ENCODE peak calls at places on chromosomes 16 and 17, in eight cellular contexts. U, S, T, Y, Q, B, E and I are unnamed samples.

GRCh38 chr17:66507103-66507923 is 204.9 kb downstream of the PRKCA start:
- DNase-seq in U (no peak), S (no peak), T (no peak), Y (no peak), Q (peak), B (no peak), E (no peak), I (no peak)

GRCh38 chr17:46968896-46969295 is 10.2 kb downstream of the RPRML start:
- DNase-seq in U (no peak), S (no peak), T (no peak), Y (no peak), Q (no peak), B (no peak), E (no peak), I (no peak)

GRCh38 chr17:65896889-65897288 is 295.0 kb downstream of the CEP112 start:
- DNase-seq in U (no peak), S (no peak), T (no peak), Y (no peak), Q (no peak), B (no peak), E (no peak), I (no peak)

GRCh38 chr16:73071131-73071940 is 23.4 kb upstream of the ZFHX3 start:
- DNase-seq in U (no peak), S (no peak), T (no peak), Y (no peak), Q (peak), B (no peak), E (no peak), I (no peak)

GRCh38 chr17:39551879-39552278 is 55.8 kb downstream of the NEUROD2 start:
- DNase-seq in U (no peak), S (no peak), T (no peak), Y (no peak), Q (peak), B (no peak), E (no peak), I (no peak)

GRCh38 chr16:82892327-82892726 is 265.6 kb downstream of the CDH13 start:
- DNase-seq in U (no peak), S (no peak), T (no peak), Y (no peak), Q (no peak), B (no peak), E (no peak), I (no peak)

GRCh38 chr17:5000237-5000639 is 2.5 kb downstream of the KIF1C start:
- DNase-seq in U (no peak), S (no peak), T (no peak), Y (no peak), Q (peak), B (no peak), E (no peak), I (no peak)

GRCh38 chr17:30477758-30478115 is 529 bp downstream of the GOSR1 start:
- DNase-seq in U (no peak), S (no peak), T (peak), Y (no peak), Q (no peak), B (peak), E (no peak), I (peak)

GRCh38 chr17:8696951-8697745 is 47.5 kb downstream of the CCDC42 start:
- DNase-seq in U (no peak), S (no peak), T (no peak), Y (no peak), Q (peak), B (no peak), E (no peak), I (no peak)

GRCh38 chr17:44324092-44324570 is 492 bp downstream of the SLC25A39 start:
- DNase-seq in U (no peak), S (no peak), T (peak), Y (no peak), Q (no peak), B (no peak), E (no peak), I (no peak)

GRCh38 chr16:52035406-52035805 is 511.5 kb downstream of the TOX3 start:
- DNase-seq in U (no peak), S (no peak), T (no peak), Y (no peak), Q (peak), B (no peak), E (no peak), I (no peak)

GRCh38 chr17:65027305-65027704 is 29.2 kb downstream of the GNA13 start:
- DNase-seq in U (peak), S (peak), T (no peak), Y (no peak), Q (peak), B (peak), E (peak), I (peak)

GRCh38 chr17:41772218-41772585 is 14.3 kb downstream of the JUP start:
- DNase-seq in U (no peak), S (no peak), T (no peak), Y (no peak), Q (no peak), B (no peak), E (no peak), I (no peak)

GRCh38 chr17:37826497-37827115 is 81.7 kb upstream of the HNF1B start:
- DNase-seq in U (no peak), S (no peak), T (no peak), Y (no peak), Q (peak), B (no peak), E (peak), I (peak)

GRCh38 chr16:30585400-30586191 is at the start of gene ZNF785:
- DNase-seq in U (peak), S (peak), T (peak), Y (peak), Q (peak), B (peak), E (peak), I (peak)

GRCh38 chr17:74822329-74823175 is 37.1 kb downstream of the GRIN2C start:
- DNase-seq in U (no peak), S (no peak), T (no peak), Y (no peak), Q (no peak), B (no peak), E (no peak), I (no peak)

GRCh38 chr16:46895399-46896313 is 11.5 kb downstream of the GPT2 start:
- DNase-seq in U (no peak), S (no peak), T (no peak), Y (no peak), Q (no peak), B (no peak), E (no peak), I (no peak)

GRCh38 chr17:81824595-81824994 is 8.5 kb downstream of the MCRIP1 start:
- DNase-seq in U (no peak), S (no peak), T (no peak), Y (no peak), Q (no peak), B (no peak), E (no peak), I (no peak)

GRCh38 chr16:17277981-17278381 is 192.8 kb downstream of the XYLT1 start:
- DNase-seq in U (peak), S (peak), T (no peak), Y (no peak), Q (no peak), B (no peak), E (no peak), I (peak)

GRCh38 chr17:78322858-78323455 is 36.9 kb downstream of the SOCS3 start:
- DNase-seq in U (no peak), S (no peak), T (no peak), Y (no peak), Q (no peak), B (no peak), E (no peak), I (no peak)

GRCh38 chr17:81384929-81385319 is 10.3 kb upstream of the BAHCC1 start:
- DNase-seq in U (no peak), S (no peak), T (no peak), Y (no peak), Q (no peak), B (no peak), E (no peak), I (no peak)

GRCh38 chr17:15651001-15651582 is 31.6 kb upstream of the FBXW10B start:
- DNase-seq in U (peak), S (no peak), T (no peak), Y (no peak), Q (no peak), B (no peak), E (no peak), I (no peak)

GRCh38 chr17:45146616-45147101 is 1.6 kb upstream of the HEXIM1 start:
- DNase-seq in U (no peak), S (no peak), T (no peak), Y (no peak), Q (peak), B (no peak), E (no peak), I (no peak)

GRCh38 chr16:14196011-14196410 is 124.9 kb downstream of the MRTFB start:
- DNase-seq in U (no peak), S (no peak), T (no peak), Y (no peak), Q (no peak), B (no peak), E (no peak), I (no peak)